ENCODE peak calls at places on chromosome 12, in six cellular contexts. One of them, this sample, is unnamed. For H3K9me3, the result is how much of the 10 kb centered on the place peaks cover.

GRCh38 chr12:103884316-103884715 is 43.3 kb upstream of the NT5DC3 start:
- DNase-seq in HepG2: no peak
- DNase-seq in A549: no peak
- DNase-seq in heart left ventricle: no peak
- DNase-seq in neural progenitor cell: peak
- DNase-seq in CD8-positive, alpha-beta T cell: peak
- DNase-seq in this sample: no peak

GRCh38 chr12:100651694-100652093 is 78.2 kb downstream of the GAS2L3 start:
- DNase-seq in HepG2: peak
- DNase-seq in A549: no peak
- DNase-seq in heart left ventricle: no peak
- DNase-seq in neural progenitor cell: peak
- DNase-seq in CD8-positive, alpha-beta T cell: no peak
- DNase-seq in this sample: no peak

GRCh38 chr12:71872999-71873398 is 33.4 kb downstream of the TBC1D15 start:
- DNase-seq in HepG2: no peak
- DNase-seq in A549: no peak
- DNase-seq in heart left ventricle: no peak
- DNase-seq in neural progenitor cell: no peak
- DNase-seq in CD8-positive, alpha-beta T cell: no peak
- DNase-seq in this sample: no peak

GRCh38 chr12:66090157-66090556 is 40.4 kb downstream of the LLPH start:
- DNase-seq in HepG2: no peak
- DNase-seq in A549: no peak
- DNase-seq in heart left ventricle: no peak
- DNase-seq in neural progenitor cell: no peak
- DNase-seq in CD8-positive, alpha-beta T cell: no peak
- DNase-seq in this sample: no peak

GRCh38 chr12:40198601-40199000 is 26.2 kb upstream of the LRRK2 start:
- DNase-seq in HepG2: no peak
- DNase-seq in A549: no peak
- DNase-seq in heart left ventricle: no peak
- DNase-seq in neural progenitor cell: no peak
- DNase-seq in CD8-positive, alpha-beta T cell: no peak
- DNase-seq in this sample: no peak

GRCh38 chr12:124683725-124684124 is 116.3 kb upstream of the NCOR2 start:
- DNase-seq in HepG2: no peak
- DNase-seq in A549: no peak
- DNase-seq in heart left ventricle: no peak
- DNase-seq in neural progenitor cell: no peak
- DNase-seq in CD8-positive, alpha-beta T cell: no peak
- DNase-seq in this sample: no peak

GRCh38 chr12:59780605-59781135 is 184.8 kb downstream of the SLC16A7 start:
- DNase-seq in HepG2: peak
- DNase-seq in A549: no peak
- DNase-seq in heart left ventricle: no peak
- DNase-seq in neural progenitor cell: peak
- DNase-seq in CD8-positive, alpha-beta T cell: no peak
- DNase-seq in this sample: no peak

GRCh38 chr12:41011939-41012338 is 176.2 kb upstream of the PDZRN4 start:
- DNase-seq in HepG2: peak
- DNase-seq in A549: no peak
- DNase-seq in heart left ventricle: no peak
- DNase-seq in neural progenitor cell: no peak
- DNase-seq in CD8-positive, alpha-beta T cell: no peak
- DNase-seq in this sample: no peak

GRCh38 chr12:111074965-111075364 is 154.6 kb upstream of the MYL2 start:
- DNase-seq in HepG2: no peak
- DNase-seq in A549: no peak
- DNase-seq in heart left ventricle: no peak
- DNase-seq in neural progenitor cell: no peak
- DNase-seq in CD8-positive, alpha-beta T cell: no peak
- DNase-seq in this sample: no peak

GRCh38 chr12:106645074-106645421 is 62.2 kb downstream of the RFX4 start:
- DNase-seq in HepG2: peak
- DNase-seq in A549: no peak
- DNase-seq in heart left ventricle: peak
- DNase-seq in neural progenitor cell: no peak
- DNase-seq in CD8-positive, alpha-beta T cell: no peak
- DNase-seq in this sample: no peak

GRCh38 chr12:83866477-83866876 is 1046.1 kb downstream of the SLC6A15 start:
- DNase-seq in HepG2: no peak
- DNase-seq in A549: no peak
- DNase-seq in heart left ventricle: no peak
- DNase-seq in neural progenitor cell: no peak
- DNase-seq in CD8-positive, alpha-beta T cell: no peak
- DNase-seq in this sample: no peak

GRCh38 chr12:100251917-100252316 is 15.0 kb downstream of the DEPDC4 start:
- DNase-seq in HepG2: peak
- DNase-seq in A549: no peak
- DNase-seq in heart left ventricle: no peak
- DNase-seq in neural progenitor cell: no peak
- DNase-seq in CD8-positive, alpha-beta T cell: no peak
- DNase-seq in this sample: no peak

GRCh38 chr12:43836455-43836989 is 641 bp downstream of the TMEM117 start:
- DNase-seq in HepG2: peak
- DNase-seq in A549: peak
- DNase-seq in heart left ventricle: no peak
- DNase-seq in neural progenitor cell: no peak
- DNase-seq in CD8-positive, alpha-beta T cell: no peak
- DNase-seq in this sample: no peak

GRCh38 chr12:114412825-114413749 is 7.1 kb upstream of the TBX5 start:
- DNase-seq in HepG2: no peak
- DNase-seq in A549: no peak
- DNase-seq in heart left ventricle: no peak
- DNase-seq in neural progenitor cell: no peak
- DNase-seq in CD8-positive, alpha-beta T cell: no peak
- DNase-seq in this sample: no peak

GRCh38 chr12:114415525-114415868 is 9.6 kb upstream of the TBX5 start:
- DNase-seq in HepG2: no peak
- DNase-seq in A549: no peak
- DNase-seq in heart left ventricle: no peak
- DNase-seq in neural progenitor cell: no peak
- DNase-seq in CD8-positive, alpha-beta T cell: no peak
- DNase-seq in this sample: no peak

GRCh38 chr12:114414031-114414865 is 8.3 kb upstream of the TBX5 start:
- DNase-seq in HepG2: no peak
- DNase-seq in A549: no peak
- DNase-seq in heart left ventricle: no peak
- DNase-seq in neural progenitor cell: peak
- DNase-seq in CD8-positive, alpha-beta T cell: no peak
- DNase-seq in this sample: no peak

GRCh38 chr12:114416028-114416427 is 10.1 kb upstream of the TBX5 start:
- DNase-seq in HepG2: no peak
- DNase-seq in A549: no peak
- DNase-seq in heart left ventricle: no peak
- DNase-seq in neural progenitor cell: no peak
- DNase-seq in CD8-positive, alpha-beta T cell: no peak
- DNase-seq in this sample: no peak

GRCh38 chr12:114414866-114415524 is 9.1 kb upstream of the TBX5 start:
- DNase-seq in HepG2: no peak
- DNase-seq in A549: no peak
- DNase-seq in heart left ventricle: no peak
- DNase-seq in neural progenitor cell: no peak
- DNase-seq in CD8-positive, alpha-beta T cell: no peak
- DNase-seq in this sample: no peak
- H3K4me3 ChIP-seq in HepG2: no peak
- H3K4me3 ChIP-seq in A549: no peak
- H3K4me3 ChIP-seq in heart left ventricle: no peak
- H3K4me3 ChIP-seq in neural progenitor cell: no peak
- H3K4me3 ChIP-seq in CD8-positive, alpha-beta T cell: no peak
- H3K4me3 ChIP-seq in this sample: no peak

DNA sequence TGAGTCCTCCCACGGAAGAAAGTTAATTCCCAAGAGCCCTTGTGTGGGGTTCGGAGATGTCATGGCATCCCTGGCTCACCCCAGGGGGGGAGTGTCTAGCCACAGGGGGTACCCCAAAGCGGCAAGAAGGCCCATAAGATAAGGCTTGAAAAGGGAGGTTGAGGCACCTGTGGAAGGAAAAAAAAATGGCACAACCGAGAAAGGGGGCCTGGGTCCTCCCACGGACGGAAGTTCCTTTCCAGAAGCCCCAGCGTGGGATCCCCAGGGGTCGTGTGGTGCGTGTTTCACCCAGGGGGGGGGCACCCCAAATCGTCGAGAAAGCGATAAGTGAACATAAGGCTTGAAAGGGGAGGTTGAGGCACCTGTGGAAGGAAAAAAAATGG is 266.7 kb downstream of the ALG10 start:
- DNase-seq in HepG2: no peak
- DNase-seq in A549: no peak
- DNase-seq in heart left ventricle: no peak
- DNase-seq in neural progenitor cell: no peak
- DNase-seq in CD8-positive, alpha-beta T cell: no peak
- DNase-seq in this sample: no peak
- H3K9me3 ChIP-seq in HepG2: under half
- H3K9me3 ChIP-seq in A549: under half
- H3K9me3 ChIP-seq in heart left ventricle: under half
- H3K9me3 ChIP-seq in neural progenitor cell: under half
- H3K9me3 ChIP-seq in CD8-positive, alpha-beta T cell: under half
- H3K9me3 ChIP-seq in this sample: under half

GRCh38 chr12:5565933-5566632 is 134.2 kb downstream of the NTF3 start:
- DNase-seq in HepG2: no peak
- DNase-seq in A549: no peak
- DNase-seq in heart left ventricle: no peak
- DNase-seq in neural progenitor cell: no peak
- DNase-seq in CD8-positive, alpha-beta T cell: no peak
- DNase-seq in this sample: no peak
- TF ChIP-seq CTCF in HepG2: no peak
- TF ChIP-seq CTCF in A549: no peak
- TF ChIP-seq CTCF in heart left ventricle: no peak
- TF ChIP-seq CTCF in neural progenitor cell: no peak
- TF ChIP-seq CTCF in CD8-positive, alpha-beta T cell: no peak
- TF ChIP-seq CTCF in this sample: no peak

GRCh38 chr12:63844391-63845341 is at the start of gene SRGAP1:
- DNase-seq in HepG2: peak
- DNase-seq in A549: no peak
- DNase-seq in heart left ventricle: peak
- DNase-seq in neural progenitor cell: peak
- DNase-seq in CD8-positive, alpha-beta T cell: no peak
- DNase-seq in this sample: peak

GRCh38 chr12:63845726-63846125 is 1.2 kb downstream of the SRGAP1 start:
- DNase-seq in HepG2: peak
- DNase-seq in A549: no peak
- DNase-seq in heart left ventricle: no peak
- DNase-seq in neural progenitor cell: no peak
- DNase-seq in CD8-positive, alpha-beta T cell: no peak
- DNase-seq in this sample: peak

GRCh38 chr12:63848450-63848849 is 4.0 kb downstream of the SRGAP1 start:
- DNase-seq in HepG2: no peak
- DNase-seq in A549: no peak
- DNase-seq in heart left ventricle: no peak
- DNase-seq in neural progenitor cell: no peak
- DNase-seq in CD8-positive, alpha-beta T cell: no peak
- DNase-seq in this sample: peak

GRCh38 chr12:63843613-63844390 is 698 bp upstream of the SRGAP1 start:
- DNase-seq in HepG2: peak
- DNase-seq in A549: peak
- DNase-seq in heart left ventricle: peak
- DNase-seq in neural progenitor cell: peak
- DNase-seq in CD8-positive, alpha-beta T cell: peak
- DNase-seq in this sample: peak

DNA sequence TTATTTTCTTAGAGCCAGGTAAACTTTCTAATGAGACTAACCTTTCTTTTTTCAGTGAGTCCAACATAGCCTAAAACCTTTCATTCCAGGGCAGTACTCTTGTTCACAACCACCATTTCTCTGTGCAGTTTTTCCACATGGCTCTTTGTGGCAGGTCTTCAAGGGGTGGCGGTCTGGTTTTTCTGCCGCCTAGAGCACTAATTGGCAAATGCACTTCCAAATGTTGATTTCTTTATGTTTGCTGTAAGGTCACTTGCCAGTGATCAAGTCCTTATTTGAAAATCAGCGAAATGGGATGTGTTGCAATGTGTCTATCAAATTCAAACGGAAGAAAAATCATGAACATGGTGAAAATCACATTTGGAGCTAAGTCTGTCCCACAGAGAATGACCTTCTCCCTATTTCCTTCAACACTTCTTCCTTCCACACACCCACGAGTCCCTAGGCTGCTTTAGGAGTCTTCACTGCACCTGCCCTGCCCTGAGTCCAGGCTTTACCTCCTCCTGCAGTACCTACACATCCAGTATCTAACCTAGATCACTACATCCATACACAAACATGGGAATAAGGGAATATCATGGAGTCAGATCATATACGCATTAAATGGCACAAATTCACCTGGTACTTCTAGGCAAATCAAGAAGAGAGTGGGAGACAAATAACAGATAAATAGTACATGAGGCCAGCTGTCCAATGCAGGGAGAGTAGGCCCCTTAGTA is 1.9 kb downstream of the SRGAP1 start:
- DNase-seq in HepG2: no peak
- DNase-seq in A549: no peak
- DNase-seq in heart left ventricle: no peak
- DNase-seq in neural progenitor cell: no peak
- DNase-seq in CD8-positive, alpha-beta T cell: no peak
- DNase-seq in this sample: no peak
- H3K4me3 ChIP-seq in HepG2: peak
- H3K4me3 ChIP-seq in A549: peak
- H3K4me3 ChIP-seq in heart left ventricle: peak
- H3K4me3 ChIP-seq in neural progenitor cell: no peak
- H3K4me3 ChIP-seq in CD8-positive, alpha-beta T cell: no peak
- H3K4me3 ChIP-seq in this sample: peak

This sample was measured in Caco-2.